ENCODE peak calls at places on chromosomes 13 and 19, in four cellular contexts. One of them, this sample, is unnamed.
A peak's percentile ranks its signal among the peaks of the same experiment; 100 is the strongest.

GRCh38 chr19:40365613-40366401 is 17.3 kb downstream of the PLD3 start:
- DNase-seq in stomach: peak; percentile 54
- DNase-seq in upper lobe of left lung: peak; percentile 96
- DNase-seq in HCT116: no peak
- DNase-seq in this sample: peak; percentile 94

GRCh38 chr19:45498411-45499195 is at the start of gene PPM1N:
- DNase-seq in stomach: no peak
- DNase-seq in HCT116: no peak
- DNase-seq in upper lobe of left lung: peak; percentile 92
- DNase-seq in this sample: peak; percentile 68

GRCh38 chr19:35995655-35995993 is 636 bp downstream of the SDHAF1 start:
- DNase-seq in stomach: no peak
- DNase-seq in HCT116: no peak
- DNase-seq in upper lobe of left lung: peak; percentile 85
- DNase-seq in this sample: peak; percentile 68

GRCh38 chr13:50615234-50615633 is 228.3 kb downstream of the DLEU7 start:
- DNase-seq in stomach: no peak
- DNase-seq in upper lobe of left lung: no peak
- DNase-seq in HCT116: no peak
- DNase-seq in this sample: no peak

GRCh38 chr13:110447801-110448200 is 113.7 kb downstream of the RAB20 start:
- DNase-seq in stomach: no peak
- DNase-seq in HCT116: no peak
- DNase-seq in upper lobe of left lung: no peak
- DNase-seq in this sample: no peak

GRCh38 chr19:2250765-2251576 is 1.8 kb downstream of the AMH start:
- DNase-seq in upper lobe of left lung: peak; percentile 86
- DNase-seq in HCT116: no peak
- DNase-seq in stomach: no peak
- DNase-seq in this sample: no peak

GRCh38 chr19:44939668-44940067 is 2.4 kb upstream of the APOC4 start:
- DNase-seq in HCT116: no peak
- DNase-seq in stomach: no peak
- DNase-seq in upper lobe of left lung: no peak
- DNase-seq in this sample: no peak

GRCh38 chr13:105327727-105328126 is 1207.7 kb downstream of the EFNB2 start:
- DNase-seq in stomach: no peak
- DNase-seq in HCT116: no peak
- DNase-seq in upper lobe of left lung: no peak
- DNase-seq in this sample: no peak

GRCh38 chr13:50361282-50361681 is 346.0 kb downstream of the KCNRG start:
- DNase-seq in stomach: no peak
- DNase-seq in HCT116: no peak
- DNase-seq in upper lobe of left lung: no peak
- DNase-seq in this sample: no peak

GRCh38 chr19:45467115-45467455 is 711 bp upstream of the FOSB start:
- DNase-seq in upper lobe of left lung: no peak
- DNase-seq in HCT116: no peak
- DNase-seq in stomach: no peak
- DNase-seq in this sample: no peak

GRCh38 chr13:108777421-108778420 is 148.3 kb downstream of the MYO16 start:
- DNase-seq in HCT116: peak; percentile 61
- DNase-seq in stomach: no peak
- DNase-seq in upper lobe of left lung: no peak
- DNase-seq in this sample: no peak

GRCh38 chr13:108780706-108781105 is 151.3 kb downstream of the MYO16 start:
- DNase-seq in stomach: no peak
- DNase-seq in HCT116: no peak
- DNase-seq in upper lobe of left lung: no peak
- DNase-seq in this sample: no peak

GRCh38 chr13:108776650-108777049 is 147.2 kb downstream of the MYO16 start:
- DNase-seq in stomach: no peak
- DNase-seq in upper lobe of left lung: no peak
- DNase-seq in HCT116: no peak
- DNase-seq in this sample: no peak

GRCh38 chr13:108779308-108779707 is 149.9 kb downstream of the MYO16 start:
- DNase-seq in upper lobe of left lung: no peak
- DNase-seq in HCT116: no peak
- DNase-seq in stomach: no peak
- DNase-seq in this sample: no peak
- TF ChIP-seq POLR2AphosphoS5 in upper lobe of left lung: no peak
- TF ChIP-seq POLR2AphosphoS5 in HCT116: no peak
- TF ChIP-seq POLR2AphosphoS5 in stomach: no peak
- TF ChIP-seq POLR2AphosphoS5 in this sample: no peak

GRCh38 chr13:43407023-43407581 is 379.7 kb downstream of the ENOX1 start:
- DNase-seq in stomach: no peak
- DNase-seq in HCT116: no peak
- DNase-seq in upper lobe of left lung: no peak
- DNase-seq in this sample: no peak
- TF ChIP-seq POLR2A in stomach: no peak
- TF ChIP-seq POLR2A in HCT116: no peak
- TF ChIP-seq POLR2A in upper lobe of left lung: no peak
- TF ChIP-seq POLR2A in this sample: no peak

GRCh38 chr19:12872941-12873890 is 8.0 kb downstream of the DNASE2 start:
- DNase-seq in stomach: peak; percentile 88
- DNase-seq in upper lobe of left lung: no peak
- DNase-seq in HCT116: no peak
- DNase-seq in this sample: no peak
- TF ChIP-seq POLR2AphosphoS5 in stomach: no peak
- TF ChIP-seq POLR2AphosphoS5 in upper lobe of left lung: no peak
- TF ChIP-seq POLR2AphosphoS5 in HCT116: no peak
- TF ChIP-seq POLR2AphosphoS5 in this sample: no peak

DNA sequence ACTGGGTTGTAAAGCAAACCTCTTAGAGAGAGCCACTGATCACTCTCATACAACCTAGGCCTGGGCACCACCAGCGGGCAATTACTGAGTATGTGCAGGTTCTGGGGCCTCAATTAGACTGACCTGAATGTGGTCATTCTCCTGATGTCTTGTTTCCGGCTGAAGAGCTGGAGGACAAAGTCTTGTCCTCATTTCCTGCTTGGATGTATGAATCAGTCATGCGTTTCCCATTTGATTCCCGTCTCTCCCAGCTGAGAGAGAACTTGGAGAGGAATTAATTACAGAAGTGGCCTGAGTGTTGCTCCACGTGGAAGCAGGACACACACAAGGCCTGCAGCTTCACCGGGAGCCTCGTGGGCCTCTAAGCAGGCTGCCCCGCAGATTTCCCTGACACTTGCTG is 799.3 kb upstream of the ARGLU1 start:
- DNase-seq in HCT116: no peak
- DNase-seq in stomach: no peak
- DNase-seq in upper lobe of left lung: peak; percentile 7
- DNase-seq in this sample: no peak
- TF ChIP-seq POLR2A in HCT116: no peak
- TF ChIP-seq POLR2A in stomach: no peak
- TF ChIP-seq POLR2A in upper lobe of left lung: no peak
- TF ChIP-seq POLR2A in this sample: no peak

GRCh38 chr19:43783636-43784035 is 2.9 kb upstream of the KCNN4 start:
- DNase-seq in HCT116: no peak
- DNase-seq in stomach: no peak
- DNase-seq in upper lobe of left lung: no peak
- DNase-seq in this sample: no peak

GRCh38 chr19:43782311-43782660 is 1.5 kb upstream of the KCNN4 start:
- DNase-seq in stomach: no peak
- DNase-seq in upper lobe of left lung: no peak
- DNase-seq in HCT116: no peak
- DNase-seq in this sample: no peak

GRCh38 chr19:43784981-43785808 is 4.4 kb upstream of the KCNN4 start:
- DNase-seq in stomach: peak; percentile 58
- DNase-seq in upper lobe of left lung: no peak
- DNase-seq in HCT116: peak; percentile 79
- DNase-seq in this sample: no peak

GRCh38 chr19:43782689-43783231 is 2.0 kb upstream of the KCNN4 start:
- DNase-seq in upper lobe of left lung: peak; percentile 75
- DNase-seq in HCT116: no peak
- DNase-seq in stomach: peak; percentile 65
- DNase-seq in this sample: peak; percentile 23

DNA sequence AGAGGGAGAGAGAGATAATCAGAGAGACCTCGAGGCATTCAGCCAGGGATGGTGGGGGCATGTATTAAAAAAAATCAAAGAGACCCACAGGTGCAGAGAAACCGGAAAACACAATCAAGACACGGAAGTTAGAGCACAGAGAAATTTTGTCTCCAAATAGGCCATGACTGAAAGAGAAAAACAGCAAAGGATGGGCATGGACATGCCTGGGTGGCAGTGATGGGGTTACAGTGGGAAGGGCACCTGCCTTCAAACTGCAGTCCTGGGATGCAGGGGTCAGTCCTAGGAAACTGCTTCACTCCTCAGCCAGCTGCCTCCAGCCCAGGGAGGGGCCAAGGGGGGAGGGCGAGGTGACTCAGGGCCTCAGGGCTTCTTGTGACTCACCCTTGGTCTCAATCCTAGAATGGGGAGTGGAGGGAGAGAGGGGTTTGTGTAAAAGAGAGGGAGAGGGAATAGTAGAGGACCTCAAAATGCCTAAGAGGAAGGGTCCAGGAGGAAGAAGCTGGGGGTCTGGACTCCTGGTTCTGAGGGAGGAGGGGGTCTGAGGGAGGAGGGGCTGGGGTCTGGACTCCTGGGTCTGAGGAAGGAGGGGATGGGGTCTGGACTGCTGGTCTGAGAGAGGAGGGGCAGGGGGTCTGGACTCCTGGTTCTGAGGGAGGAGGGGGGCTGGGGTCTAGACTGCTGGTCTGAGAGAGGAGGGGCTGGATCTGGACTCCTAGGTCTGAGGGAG is 3.6 kb upstream of the KCNN4 start:
- DNase-seq in stomach: peak; percentile 62
- DNase-seq in HCT116: peak; percentile 77
- DNase-seq in upper lobe of left lung: no peak
- DNase-seq in this sample: peak; percentile 38
- TF ChIP-seq POLR2AphosphoS5 in stomach: peak; percentile 39
- TF ChIP-seq POLR2AphosphoS5 in HCT116: peak; percentile 55
- TF ChIP-seq POLR2AphosphoS5 in upper lobe of left lung: no peak
- TF ChIP-seq POLR2AphosphoS5 in this sample: peak; percentile 55

DNA sequence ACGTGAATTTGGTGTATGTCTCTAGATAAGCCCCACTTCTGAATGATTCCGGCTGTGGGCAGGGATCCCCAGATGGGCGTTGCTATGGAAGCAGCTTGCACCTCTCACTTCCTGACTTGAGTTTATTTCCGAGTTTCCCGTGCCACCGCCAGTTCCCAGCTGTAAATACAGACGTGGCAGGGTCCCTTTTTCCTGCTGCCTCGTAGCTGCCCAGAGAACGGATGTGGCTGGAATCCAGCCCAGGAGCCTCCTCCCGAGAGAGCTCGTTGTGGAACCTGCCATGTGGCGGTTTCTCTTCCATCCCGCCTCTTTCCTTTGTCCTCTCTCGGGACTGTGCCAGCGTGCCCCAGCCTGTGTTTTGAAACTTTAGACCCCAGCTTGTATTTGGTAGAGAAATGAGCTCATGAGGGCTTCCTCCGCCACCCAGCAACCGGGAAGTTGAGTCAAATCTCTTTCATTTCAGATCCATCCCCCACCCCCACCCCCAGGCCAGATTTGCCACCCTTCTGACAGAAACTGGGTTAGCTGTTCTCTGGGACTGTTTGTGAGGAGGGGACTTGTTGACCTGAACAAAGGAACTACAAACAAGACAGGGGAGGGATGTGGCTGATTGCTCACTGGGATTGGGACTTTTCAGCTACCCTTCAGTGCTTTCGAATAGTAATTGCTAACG is 96.6 kb downstream of the SIPA1L3 start:
- DNase-seq in upper lobe of left lung: no peak
- DNase-seq in stomach: peak; percentile 77
- DNase-seq in HCT116: no peak
- DNase-seq in this sample: no peak
- TF ChIP-seq POLR2A in upper lobe of left lung: no peak
- TF ChIP-seq POLR2A in stomach: no peak
- TF ChIP-seq POLR2A in HCT116: no peak
- TF ChIP-seq POLR2A in this sample: peak; percentile 25

GRCh38 chr19:48752511-48753365 is at the start of gene FUT1:
- DNase-seq in HCT116: peak; percentile 89
- DNase-seq in stomach: peak; percentile 95
- DNase-seq in upper lobe of left lung: peak; percentile 93
- DNase-seq in this sample: no peak

GRCh38 chr19:48751835-48752510 is 468 bp downstream of the FUT1 start:
- DNase-seq in stomach: no peak
- DNase-seq in upper lobe of left lung: no peak
- DNase-seq in HCT116: peak; percentile 18
- DNase-seq in this sample: no peak

GRCh38 chr19:48749571-48750198 is 2.8 kb downstream of the FUT1 start:
- DNase-seq in stomach: no peak
- DNase-seq in HCT116: no peak
- DNase-seq in upper lobe of left lung: no peak
- DNase-seq in this sample: no peak

GRCh38 chr19:48750771-48751504 is 1.5 kb downstream of the FUT1 start:
- DNase-seq in upper lobe of left lung: peak; percentile 79
- DNase-seq in HCT116: no peak
- DNase-seq in stomach: peak; percentile 58
- DNase-seq in this sample: no peak

GRCh38 chr19:48750351-48750750 is 2.1 kb downstream of the FUT1 start:
- DNase-seq in HCT116: no peak
- DNase-seq in stomach: no peak
- DNase-seq in upper lobe of left lung: peak; percentile 81
- DNase-seq in this sample: no peak
- TF ChIP-seq POLR2AphosphoS5 in HCT116: no peak
- TF ChIP-seq POLR2AphosphoS5 in stomach: no peak
- TF ChIP-seq POLR2AphosphoS5 in upper lobe of left lung: no peak
- TF ChIP-seq POLR2AphosphoS5 in this sample: no peak

GRCh38 chr13:44576396-44577235 is 486 bp upstream of the TSC22D1 start:
- DNase-seq in upper lobe of left lung: peak; percentile 92
- DNase-seq in stomach: peak; percentile 34
- DNase-seq in HCT116: no peak
- DNase-seq in this sample: peak; percentile 36
- TF ChIP-seq POLR2A in upper lobe of left lung: no peak
- TF ChIP-seq POLR2A in stomach: peak; percentile 51
- TF ChIP-seq POLR2A in HCT116: no peak
- TF ChIP-seq POLR2A in this sample: no peak

This sample was measured in GM12892.